ENCODE peak calls at places on chromosomes 6 and 20, in six cellular contexts. C is thoracic aorta; L is bronchial epithelial cell; Q is chondrocyte; T is upper lobe of left lung; P is CD4-positive, alpha-beta T cell. U is an unnamed sample.

GRCh38 chr6:17493286-17493685 is 99.9 kb downstream of the CAP2 start:
- DNase-seq in Q (no peak), C (no peak), L (peak; percentile 24), P (no peak), T (no peak), U (no peak)

GRCh38 chr6:44051516-44051915 is 75.7 kb downstream of the MRPL14 start:
- DNase-seq in L (peak; percentile 74), T (no peak), Q (peak; percentile 87), C (no peak), P (no peak), U (no peak)

GRCh38 chr20:38321959-38322598 is 18.1 kb downstream of the BPI start:
- DNase-seq in T (peak; percentile 26), P (no peak), L (peak; percentile 51), Q (no peak), C (no peak), U (no peak)

GRCh38 chr20:43662943-43663655 is 3.8 kb upstream of the MYBL2 start:
- DNase-seq in C (no peak), P (no peak), L (peak; percentile 73), Q (peak; percentile 24), T (no peak), U (no peak)

GRCh38 chr6:134675110-134676038 is 274.5 kb downstream of the ALDH8A1 start:
- DNase-seq in T (no peak), L (no peak), P (no peak), Q (no peak), C (no peak), U (no peak)

GRCh38 chr6:44960898-44961297 is 367.2 kb upstream of the RUNX2 start:
- DNase-seq in T (no peak), Q (no peak), C (no peak), L (peak; percentile 57), P (no peak), U (no peak)

GRCh38 chr20:59004763-59005522 is 2.1 kb downstream of the CTSZ start:
- DNase-seq in P (peak; percentile 38), L (no peak), C (no peak), T (peak; percentile 83), Q (no peak), U (no peak)

GRCh38 chr6:34524989-34525388 is 31.1 kb downstream of the SPDEF start:
- DNase-seq in P (no peak), Q (no peak), T (no peak), L (no peak), C (no peak), U (no peak)

GRCh38 chr6:13349811-13350506 is 21.6 kb upstream of the TBC1D7 start:
- DNase-seq in L (no peak), C (no peak), P (no peak), Q (no peak), T (no peak), U (no peak)

GRCh38 chr20:51584737-51585136 is 42.2 kb upstream of the NFATC2 start:
- DNase-seq in C (no peak), L (no peak), T (no peak), P (no peak), Q (no peak), U (no peak)

GRCh38 chr6:26197736-26198625 is 110.8 kb downstream of the HFE start:
- DNase-seq in P (no peak), L (peak; percentile 45), C (no peak), Q (no peak), T (no peak), U (no peak)

GRCh38 chr20:37980383-37980782 is 52.9 kb downstream of the TTI1 start:
- DNase-seq in L (no peak), C (no peak), P (no peak), T (no peak), Q (no peak), U (no peak)

GRCh38 chr6:16647422-16647821 is 113.8 kb downstream of the ATXN1 start:
- DNase-seq in P (no peak), Q (no peak), T (no peak), L (no peak), C (no peak), U (no peak)

GRCh38 chr6:140932909-140933308 is 1199.8 kb upstream of the GJE1 start:
- DNase-seq in C (no peak), L (no peak), T (no peak), Q (no peak), P (no peak), U (no peak)

GRCh38 chr20:4820833-4821518 is 99.3 kb downstream of the PRND start:
- DNase-seq in L (peak; percentile 64), P (no peak), Q (peak; percentile 65), T (no peak), C (no peak), U (no peak)

GRCh38 chr6:106026748-106027147 is 59.4 kb upstream of the PRDM1 start:
- DNase-seq in T (no peak), P (no peak), Q (no peak), L (peak; percentile 5), C (no peak), U (no peak)

GRCh38 chr6:170371091-170371490 is 64.5 kb downstream of the FAM120B start:
- DNase-seq in P (no peak), Q (no peak), T (no peak), L (no peak), C (no peak), U (no peak)

GRCh38 chr20:8060977-8061376 is 41.4 kb upstream of the TMX4 start:
- DNase-seq in T (no peak), L (no peak), C (no peak), P (no peak), Q (no peak), U (no peak)

GRCh38 chr6:39508513-39508912 is 186.0 kb upstream of the KCNK16 start:
- DNase-seq in Q (no peak), P (no peak), C (no peak), L (no peak), T (no peak), U (no peak)

GRCh38 chr6:26332408-26332807 is 32.6 kb upstream of the BTN3A2 start:
- DNase-seq in L (no peak), Q (no peak), P (no peak), C (no peak), T (no peak), U (no peak)

GRCh38 chr20:44280387-44280786 is 30.6 kb downstream of the FITM2 start:
- DNase-seq in Q (no peak), C (no peak), T (no peak), L (no peak), P (no peak), U (no peak)

GRCh38 chr20:53186630-53187029 is 214.5 kb downstream of the TSHZ2 start:
- DNase-seq in P (no peak), L (no peak), T (no peak), C (no peak), Q (no peak), U (no peak)

GRCh38 chr6:123016431-123017110 is 20.5 kb downstream of the CLVS2 start:
- DNase-seq in T (no peak), Q (no peak), C (no peak), P (no peak), L (no peak), U (no peak)

GRCh38 chr6:11093065-11093590 is 506 bp upstream of the SMIM13 start:
- DNase-seq in C (no peak), L (peak; percentile 42), Q (no peak), P (no peak), T (peak; percentile 52), U (no peak)

GRCh38 chr6:40997256-40997957 is 41.6 kb downstream of the UNC5CL start:
- DNase-seq in T (peak; percentile 27), L (peak; percentile 74), Q (no peak), C (no peak), P (no peak), U (peak; percentile 24)

GRCh38 chr6:161828355-161828754 is 554.5 kb upstream of the AGPAT4 start:
- DNase-seq in P (no peak), Q (no peak), T (no peak), L (no peak), C (no peak), U (no peak)

GRCh38 chr6:31402324-31403282 is 792 bp upstream of the MICA start:
- DNase-seq in L (peak; percentile 36), T (peak; percentile 40), C (no peak), P (no peak), Q (no peak), U (no peak)
- TF ChIP-seq CTCF in L (no peak), T (no peak), C (no peak), P (no peak), Q (no peak), U (no peak)

DNA sequence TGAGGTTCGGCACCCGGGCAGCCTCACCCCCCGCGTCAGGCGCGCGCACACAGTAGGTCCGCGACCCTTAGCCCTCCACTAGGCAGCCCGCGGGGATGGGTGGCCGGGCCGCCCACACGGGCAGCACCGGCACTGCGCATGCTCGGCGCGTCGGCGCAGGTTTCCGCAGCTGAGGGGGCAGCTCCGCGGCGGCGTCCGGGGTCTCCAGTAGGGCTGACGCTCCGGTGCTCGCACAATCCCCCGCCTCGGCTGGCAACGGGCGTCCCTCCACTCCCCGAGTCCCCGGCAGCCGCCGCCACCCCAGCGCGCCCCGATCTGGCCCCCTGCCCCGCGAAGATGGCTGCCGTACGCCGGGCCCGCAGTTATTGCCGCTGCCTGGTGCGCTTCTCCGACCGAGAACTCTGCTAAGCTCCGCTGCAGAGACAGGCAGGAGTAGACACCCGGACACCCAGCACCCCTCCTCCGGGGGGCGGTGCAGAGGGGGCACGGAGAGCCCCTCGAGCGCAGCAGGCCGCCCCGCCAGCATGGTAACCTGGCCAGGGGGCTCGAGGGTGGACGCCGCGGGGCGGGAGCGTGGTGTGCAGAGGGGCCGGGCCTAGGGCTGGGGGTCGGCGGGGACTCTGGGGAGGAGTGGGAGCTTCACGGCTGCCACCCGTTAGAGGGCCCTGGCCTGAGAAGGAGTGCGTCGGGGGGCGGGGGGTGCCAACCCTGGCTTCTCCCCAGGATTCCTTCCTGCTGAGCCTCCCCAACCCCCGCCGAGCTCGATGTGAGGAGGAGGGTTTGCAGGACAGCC is at the start of gene FBXO9:
- DNase-seq in L (no peak), C (no peak), P (peak; percentile 70), T (peak; percentile 65), Q (no peak), U (peak; percentile 60)
- TF ChIP-seq CTCF in L (peak; percentile 0), C (no peak), P (no peak), T (no peak), Q (peak; percentile 25), U (no peak)

DNA sequence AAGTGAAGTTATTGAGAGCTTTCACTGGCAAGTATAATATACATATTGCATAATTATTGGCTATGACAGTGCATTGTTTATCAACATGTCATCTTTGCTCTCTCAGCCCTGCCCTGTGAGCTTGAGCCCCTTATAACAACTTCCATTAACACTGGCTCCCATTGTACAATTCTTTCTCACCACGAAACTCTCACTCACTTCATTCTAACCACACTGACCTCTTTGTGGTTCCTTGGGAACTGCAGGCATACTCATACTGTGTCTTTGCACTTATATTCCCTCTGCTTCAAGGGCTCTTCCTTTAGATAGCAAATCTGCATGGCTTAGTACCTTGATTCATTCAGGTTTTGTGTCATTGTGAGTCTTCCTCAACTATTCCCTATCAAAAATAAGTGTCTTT is 411.8 kb downstream of the CDKAL1 start:
- DNase-seq in C (no peak), P (no peak), Q (no peak), T (no peak), L (no peak), U (no peak)
- TF ChIP-seq CTCF in C (no peak), P (no peak), Q (peak; percentile 18), T (no peak), L (no peak), U (no peak)

DNA sequence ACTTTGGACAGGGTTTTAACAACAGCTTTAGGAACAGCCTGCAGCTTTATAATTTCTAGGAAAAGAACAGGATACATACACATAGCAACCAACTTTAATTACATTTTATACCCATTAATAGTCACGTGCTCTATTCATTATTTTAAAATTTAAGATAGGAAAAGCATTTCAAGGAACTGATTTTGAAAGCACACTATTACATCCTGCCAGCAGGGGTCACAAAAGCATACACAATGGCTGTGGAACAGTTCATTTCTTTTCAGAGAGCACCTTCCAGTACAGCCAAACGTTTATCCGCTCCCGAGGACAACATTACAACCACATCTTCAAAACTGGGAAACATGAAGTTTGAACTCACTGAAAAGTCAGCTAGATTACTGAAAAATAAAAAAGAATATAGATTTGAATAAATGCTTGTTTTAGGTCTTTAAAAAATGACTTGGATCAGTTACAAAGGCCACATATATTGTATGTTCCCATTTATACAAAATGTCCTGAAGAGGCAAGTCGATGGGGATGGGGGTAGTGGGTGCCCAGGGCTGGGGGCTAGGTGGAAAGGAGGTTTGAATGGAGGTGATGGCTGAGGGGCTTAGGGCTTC is 104.6 kb upstream of the EXOC2 start:
- DNase-seq in L (peak; percentile 58), C (no peak), P (no peak), Q (no peak), T (no peak), U (peak; percentile 21)
- TF ChIP-seq CTCF in L (peak; percentile 74), C (peak; percentile 66), P (peak; percentile 63), Q (peak; percentile 97), T (peak; percentile 70), U (peak; percentile 83)

U was measured in progenitor cell of endocrine pancreas.